ENCODE peak calls at places on chromosomes 1 and 21, in four cellular contexts. T is tibial artery, X is epithelial cell of esophagus, R is GM12865. E is an unnamed sample.

GRCh38 chr1:65343286-65343685 is 33.9 kb downstream of the DNAJC6 start:
- DNase-seq in T (no peak), X (peak), R (no peak), E (no peak)

GRCh38 chr1:151988405-151988851 is 5.2 kb downstream of the S100A10 start:
- DNase-seq in T (no peak), X (peak), R (no peak), E (peak)

GRCh38 chr21:28336299-28336698 is 656.4 kb downstream of the LTN1 start:
- DNase-seq in T (no peak), X (peak), R (peak), E (no peak)

GRCh38 chr1:172397633-172398032 is 22.9 kb upstream of the C1orf105 start:
- DNase-seq in T (no peak), X (no peak), R (no peak), E (no peak)

GRCh38 chr1:212941452-212941851 is 8.9 kb upstream of the VASH2 start:
- DNase-seq in T (no peak), X (no peak), R (no peak), E (no peak)

GRCh38 chr1:56434659-56435202 is 144.6 kb downstream of the PLPP3 start:
- DNase-seq in T (no peak), X (no peak), R (no peak), E (no peak)

GRCh38 chr1:164885311-164885710 is 326.3 kb downstream of the PBX1 start:
- DNase-seq in T (no peak), X (peak), R (no peak), E (no peak)

GRCh38 chr21:41947596-41948403 is 6.0 kb downstream of the C2CD2 start:
- DNase-seq in T (no peak), X (no peak), R (no peak), E (peak)

GRCh38 chr1:244353572-244354091 is 98.1 kb downstream of the ADSS2 start:
- DNase-seq in T (peak), X (peak), R (peak), E (peak)

GRCh38 chr1:201648911-201649775 is 110.2 kb downstream of the NAV1 start:
- DNase-seq in T (no peak), X (peak), R (no peak), E (no peak)

GRCh38 chr1:150972417-150972940 is 2.2 kb downstream of the CERS2 start:
- DNase-seq in T (no peak), X (no peak), R (no peak), E (no peak)

GRCh38 chr1:59750612-59751395 is 63.9 kb upstream of the HOOK1 start:
- DNase-seq in T (peak), X (peak), R (no peak), E (peak)

GRCh38 chr1:171424494-171424893 is 60.8 kb upstream of the PRRC2C start:
- DNase-seq in T (no peak), X (peak), R (no peak), E (no peak)

GRCh38 chr1:184621262-184621661 is 133.4 kb downstream of the EDEM3 start:
- DNase-seq in T (peak), X (no peak), R (no peak), E (no peak)

GRCh38 chr1:184624051-184624450 is 130.6 kb downstream of the EDEM3 start:
- DNase-seq in T (peak), X (peak), R (no peak), E (no peak)

GRCh38 chr1:184623404-184623803 is 131.3 kb downstream of the EDEM3 start:
- DNase-seq in T (no peak), X (no peak), R (no peak), E (no peak)

GRCh38 chr1:184624626-184625025 is 130.0 kb downstream of the EDEM3 start:
- DNase-seq in T (no peak), X (peak), R (no peak), E (no peak)

DNA sequence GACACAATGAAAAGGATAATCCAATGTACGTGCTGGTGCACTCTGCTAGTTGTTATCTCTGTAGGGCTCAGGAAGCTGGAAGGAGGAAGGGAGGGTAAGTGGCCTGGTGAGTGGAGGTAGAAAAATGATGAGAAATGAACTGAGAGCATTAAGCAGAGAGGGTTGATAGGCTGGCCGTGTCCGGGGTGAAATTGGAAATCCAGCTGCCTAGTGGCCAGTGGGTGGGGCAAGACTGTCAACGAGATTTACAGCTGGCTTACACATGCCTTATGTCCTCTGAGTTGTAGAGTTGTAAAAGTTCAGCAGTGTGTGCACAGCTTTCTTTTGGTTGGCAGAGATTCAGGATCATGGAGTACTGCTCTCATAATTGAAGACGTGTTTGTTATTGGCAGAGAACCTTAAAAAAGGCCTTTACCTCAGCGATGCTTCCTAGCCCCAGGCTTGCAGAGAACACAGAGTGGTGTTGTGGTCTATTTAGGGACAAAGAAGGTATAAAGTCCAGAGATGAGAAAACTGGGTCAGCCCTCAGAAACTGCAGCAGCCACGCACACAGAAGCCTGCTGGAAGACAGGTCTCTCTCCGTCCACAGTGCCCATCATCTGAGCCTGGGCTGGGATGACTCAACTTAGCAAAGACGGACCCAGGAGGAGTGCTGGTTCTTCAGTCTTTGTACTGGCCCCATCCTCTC is 132.4 kb downstream of the EDEM3 start:
- DNase-seq in T (peak), X (no peak), R (no peak), E (no peak)
- H3K4me3 ChIP-seq in T (no peak), X (no peak), R (no peak), E (no peak)

DNA sequence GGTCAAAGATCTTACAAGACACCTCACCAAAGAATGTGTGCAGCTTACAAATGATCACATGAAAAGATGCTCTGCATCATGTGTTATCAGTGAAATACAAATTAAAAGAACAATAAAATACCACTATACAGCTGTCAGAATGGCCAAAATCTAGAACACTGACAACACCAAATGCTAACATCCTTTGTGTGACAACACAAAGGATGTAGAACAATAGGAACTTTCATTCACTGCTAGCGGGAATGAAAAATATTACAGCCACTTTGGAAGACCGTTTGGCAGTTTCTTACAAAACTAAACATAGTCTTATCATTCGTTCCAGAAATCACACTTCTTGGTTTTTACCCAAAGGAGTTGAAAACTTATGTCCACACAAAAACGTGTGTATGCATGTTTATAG is 20.6 kb upstream of the SELP start:
- DNase-seq in T (no peak), X (no peak), R (no peak), E (no peak)
- H3K4me3 ChIP-seq in T (no peak), X (no peak), R (no peak), E (no peak)

GRCh38 chr1:35509558-35509957 is 47.6 kb downstream of the KIAA0319L start:
- DNase-seq in T (no peak), X (no peak), R (no peak), E (no peak)
- H3K4me3 ChIP-seq in T (no peak), X (no peak), R (no peak), E (no peak)

GRCh38 chr1:74733616-74734484 is 898 bp downstream of the TYW3 start:
- DNase-seq in T (no peak), X (peak), R (peak), E (peak)

GRCh38 chr1:74732960-74733615 is at the start of the genes CRYZ and TYW3:
- DNase-seq in T (peak), X (peak), R (peak), E (peak)

GRCh38 chr1:74728736-74729135 is 4.1 kb downstream of the CRYZ start:
- DNase-seq in T (no peak), X (no peak), R (no peak), E (no peak)

GRCh38 chr1:74729741-74730478 is 2.9 kb downstream of the CRYZ start:
- DNase-seq in T (no peak), X (peak), R (no peak), E (no peak)

GRCh38 chr1:74731399-74732052 is 1.3 kb downstream of the CRYZ start:
- DNase-seq in T (no peak), X (peak), R (peak), E (no peak)
- H3K4me3 ChIP-seq in T (peak), X (peak), R (peak), E (no peak)

DNA sequence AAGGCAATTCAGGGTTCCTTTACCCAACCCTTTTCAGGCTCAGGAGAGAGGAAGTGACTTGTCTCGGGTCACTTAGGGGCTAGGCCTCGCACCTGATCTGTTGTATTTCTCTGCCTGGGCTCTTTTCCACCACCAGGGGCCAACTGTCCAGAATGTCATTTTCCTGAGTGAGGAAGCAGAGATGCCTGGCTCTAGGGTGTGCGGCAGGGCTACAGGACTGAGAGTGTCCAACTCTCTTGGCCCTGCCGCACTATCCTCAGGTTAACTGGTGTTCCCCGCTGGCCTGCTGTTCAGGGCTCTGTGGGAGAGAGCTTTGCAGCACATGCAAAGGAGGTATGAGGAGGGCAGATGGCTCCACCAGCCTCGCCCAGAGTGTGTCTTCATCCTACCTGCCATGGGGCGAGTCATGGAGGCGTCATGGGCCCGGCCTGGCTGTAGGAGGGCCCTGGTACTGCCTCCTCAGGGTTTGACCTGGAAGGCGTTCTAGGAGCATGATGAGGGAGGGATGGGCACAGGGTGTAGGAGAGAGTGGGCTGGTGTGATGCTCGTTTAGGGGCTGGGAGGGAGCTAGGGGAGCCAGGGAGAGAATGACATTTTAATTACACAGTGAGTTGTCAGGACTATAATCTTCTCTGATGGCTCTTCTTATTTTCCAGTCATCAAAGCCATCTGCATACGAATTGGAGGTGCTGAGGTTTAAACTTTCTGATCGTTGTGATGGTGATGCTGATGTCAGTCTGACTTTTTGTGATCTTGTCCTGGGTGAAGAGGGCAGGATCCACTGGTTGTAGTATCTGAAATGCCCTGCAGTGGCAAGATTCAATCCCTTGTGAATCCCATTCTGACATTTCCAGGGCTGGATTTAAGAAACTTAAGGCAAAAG is 128.4 kb downstream of the NOS1AP start:
- DNase-seq in T (no peak), X (peak), R (no peak), E (no peak)
- H3K4me3 ChIP-seq in T (no peak), X (no peak), R (no peak), E (no peak)

DNA sequence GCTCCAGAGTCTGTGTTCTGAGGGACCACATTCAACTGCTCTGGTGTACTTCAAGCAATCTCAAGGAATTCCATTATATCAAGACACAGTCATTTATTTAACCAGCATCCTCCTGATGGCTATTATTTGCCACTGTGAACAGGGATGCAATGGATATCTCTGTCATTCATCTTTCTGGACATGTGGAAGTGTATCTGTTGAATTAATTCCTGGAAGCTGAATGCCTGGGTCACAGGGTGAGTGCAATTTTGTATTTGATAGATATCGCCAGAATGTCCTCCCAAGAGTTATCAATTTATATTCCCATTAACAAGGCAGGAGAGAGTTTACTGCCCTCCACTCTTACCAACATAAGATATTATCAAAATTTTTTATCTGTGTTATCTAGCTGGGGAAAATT is 24.7 kb upstream of the LRP8 start:
- DNase-seq in T (no peak), X (no peak), R (no peak), E (no peak)
- H3K4me3 ChIP-seq in T (no peak), X (no peak), R (no peak), E (no peak)

E was measured in SJSA1.